ENCODE peak calls at places on chromosomes 3 and 15, in four cellular contexts. Q is posterior cingulate gyrus, E is Right ventricle myocardium superior, W is A549. T is an unnamed sample.

GRCh38 chr3:43001094-43001553 is 22.0 kb downstream of the GASK1A start:
- DNase-seq in W (no peak), Q (no peak), E (peak; percentile 88), T (peak; percentile 88)

GRCh38 chr3:106029941-106030619 is 161.3 kb upstream of the CBLB start:
- DNase-seq in W (no peak), E (no peak), Q (no peak), T (no peak)

GRCh38 chr15:99416191-99417188 is 149.3 kb upstream of the MEF2A start:
- DNase-seq in Q (no peak), W (no peak), E (no peak), T (no peak)

GRCh38 chr3:52385157-52385556 is 59.7 kb downstream of the SEMA3G start:
- DNase-seq in Q (no peak), E (no peak), W (peak; percentile 64), T (no peak)

GRCh38 chr15:63504979-63505841 is 817 bp downstream of the USP3 start:
- DNase-seq in Q (peak; percentile 23), W (no peak), E (peak; percentile 79), T (no peak)

GRCh38 chr3:38649500-38650247 is at the start of gene SCN5A:
- DNase-seq in Q (no peak), E (peak; percentile 73), W (peak; percentile 55), T (peak; percentile 17)

GRCh38 chr3:59266551-59266950 is 216.7 kb upstream of the CFAP20DC start:
- DNase-seq in W (no peak), Q (no peak), E (no peak), T (no peak)

GRCh38 chr15:100879461-100880138 is at the start of gene ALDH1A3:
- DNase-seq in W (peak; percentile 89), E (peak; percentile 55), Q (no peak), T (peak; percentile 49)

GRCh38 chr3:98903705-98904481 is 2.4 kb upstream of the DCBLD2 start:
- DNase-seq in E (no peak), Q (no peak), W (no peak), T (no peak)

GRCh38 chr15:78056714-78057269 is 20.7 kb downstream of the TBC1D2B start:
- DNase-seq in Q (peak; percentile 38), W (no peak), E (no peak), T (no peak)

GRCh38 chr3:178669758-178670157 is 133.5 kb downstream of the KCNMB2 start:
- DNase-seq in Q (no peak), E (no peak), W (no peak), T (no peak)

GRCh38 chr3:156311431-156311830 is 191.1 kb downstream of the KCNAB1 start:
- DNase-seq in E (no peak), Q (no peak), W (no peak), T (no peak)

GRCh38 chr3:48692551-48692950 is 6.8 kb upstream of the NCKIPSD start:
- DNase-seq in E (peak; percentile 1), W (no peak), Q (no peak), T (no peak)

T was measured in cerebellum.